ENCODE peak calls at places on chromosomes 11 and 22, in five cellular contexts. C is NCI-H1092 treated with DMSO at 0.1 percent for 48 hours; P is islet precursor cell; M is lower lobe of right lung; D is activated CD8-positive, alpha-beta memory T cell treated with anti-CD3 and anti-CD28 coated beads, Interleukin-2, amount 50 U/mL, for 4 hours. K is an unnamed sample.

GRCh38 chr11:6705905-6706535 is 22.9 kb upstream of the MRPL17 start:
- DNase-seq in D (peak; percentile 51), M (no peak), P (no peak), C (no peak), K (peak; percentile 75)

GRCh38 chr11:72781313-72782080 is 12.3 kb downstream of the STARD10 start:
- DNase-seq in P (peak; percentile 67), C (peak; percentile 35), D (peak; percentile 68), M (peak; percentile 64), K (no peak)

GRCh38 chr11:104668797-104669463 is 229.3 kb downstream of the CASP12 start:
- DNase-seq in M (no peak), P (no peak), D (no peak), C (no peak), K (peak; percentile 52)

GRCh38 chr11:35917676-35918075 is 26.2 kb upstream of the LDLRAD3 start:
- DNase-seq in C (no peak), P (no peak), M (no peak), D (no peak), K (no peak)

GRCh38 chr11:122494171-122494570 is 161.4 kb upstream of the UBASH3B start:
- DNase-seq in M (no peak), P (no peak), D (no peak), C (peak; percentile 10), K (peak; percentile 9)

GRCh38 chr11:82939456-82939855 is 37.9 kb downstream of the DDIAS start:
- DNase-seq in P (no peak), C (no peak), D (no peak), M (no peak), K (no peak)

GRCh38 chr11:62324738-62325556 is 12.3 kb upstream of the ASRGL1 start:
- DNase-seq in P (peak; percentile 82), M (peak; percentile 67), D (peak; percentile 24), C (peak; percentile 27), K (peak; percentile 79)

GRCh38 chr11:128324531-128325141 is 262.7 kb downstream of the ETS1 start:
- DNase-seq in M (no peak), D (peak; percentile 71), C (no peak), P (peak; percentile 54), K (no peak)

GRCh38 chr11:43269229-43269928 is 42.4 kb upstream of the API5 start:
- DNase-seq in P (no peak), D (no peak), C (peak; percentile 10), M (no peak), K (no peak)

GRCh38 chr11:128039140-128040021 is 548.0 kb downstream of the ETS1 start:
- DNase-seq in P (no peak), M (peak; percentile 82), C (no peak), D (peak; percentile 76), K (peak; percentile 2)

GRCh38 chr11:62217191-62217748 is 8.8 kb downstream of the SCGB2A1 start:
- DNase-seq in C (peak; percentile 9), P (no peak), M (no peak), D (no peak), K (peak; percentile 48)

GRCh38 chr11:68401856-68402255 is 58.7 kb upstream of the PPP6R3 start:
- DNase-seq in M (no peak), P (no peak), D (no peak), C (no peak), K (no peak)

GRCh38 chr11:49995559-49995958 is 13.2 kb upstream of the OR4C12 start:
- DNase-seq in M (no peak), D (no peak), P (no peak), C (peak; percentile 38), K (peak; percentile 90)

GRCh38 chr11:132792341-132793140 is 739.8 kb downstream of the OPCML start:
- DNase-seq in C (no peak), P (peak; percentile 59), D (no peak), M (no peak), K (no peak)

GRCh38 chr11:134592391-134592990 is 180.4 kb upstream of the B3GAT1 start:
- DNase-seq in M (peak; percentile 50), D (peak; percentile 52), C (no peak), P (peak; percentile 84), K (peak; percentile 80)

GRCh38 chr11:64670975-64671374 is 52.0 kb downstream of the NRXN2 start:
- DNase-seq in P (no peak), M (no peak), D (no peak), C (no peak), K (no peak)

GRCh38 chr22:33443688-33444087 is 385.5 kb upstream of the SYN3 start:
- DNase-seq in C (no peak), P (no peak), D (no peak), M (no peak), K (no peak)

GRCh38 chr11:86058360-86058759 is 10.5 kb downstream of the PICALM start:
- DNase-seq in D (no peak), M (no peak), C (no peak), P (no peak), K (no peak)

GRCh38 chr11:86477495-86478155 is 102.9 kb downstream of the CCDC81 start:
- DNase-seq in M (no peak), D (no peak), C (no peak), P (peak; percentile 64), K (no peak)

GRCh38 chr11:86535773-86536172 is 136.6 kb downstream of the ME3 start:
- DNase-seq in P (no peak), D (no peak), C (no peak), M (no peak), K (no peak)

GRCh38 chr22:21621891-21622623 is 7.8 kb downstream of the YDJC start:
- DNase-seq in P (no peak), M (peak; percentile 67), D (no peak), C (no peak), K (no peak)

GRCh38 chr11:124536520-124536919 is 6.9 kb downstream of the OR8B12 start:
- DNase-seq in M (peak; percentile 56), D (no peak), C (no peak), P (peak; percentile 96), K (peak; percentile 44)

GRCh38 chr11:1890856-1891830 is 552 bp downstream of the PRR33 start:
- DNase-seq in M (no peak), D (no peak), P (no peak), C (no peak), K (no peak)

GRCh38 chr22:19626666-19627065 is 87.6 kb upstream of the SEPTIN5 start:
- DNase-seq in D (no peak), P (no peak), C (no peak), M (no peak), K (no peak)

GRCh38 chr11:126113515-126113957 is 50.9 kb upstream of the CDON start:
- DNase-seq in D (no peak), C (peak; percentile 67), M (peak; percentile 88), P (peak; percentile 94), K (peak; percentile 87)

GRCh38 chr11:95076416-95076815 is 9.7 kb downstream of the SRSF8 start:
- DNase-seq in C (no peak), P (no peak), D (no peak), M (no peak), K (no peak)

GRCh38 chr22:48415535-48415934 is 1412.1 kb downstream of the BRD1 start:
- DNase-seq in P (no peak), D (no peak), C (no peak), M (no peak), K (no peak)

GRCh38 chr22:20113551-20114310 is 2.2 kb upstream of the RANBP1 start:
- DNase-seq in P (no peak), C (no peak), D (no peak), M (no peak), K (no peak)

GRCh38 chr11:12139144-12139881 is 28.9 kb downstream of the MICAL2 start:
- DNase-seq in D (no peak), C (no peak), P (no peak), M (no peak), K (peak; percentile 27)

K was measured in SK-MEL-5.